ENCODE peak calls at places on chromosomes 6 and 20, in six cellular contexts. V is GDM1; B is NCI-H1436; S is HEK293T; T is stimulated activated CD4-positive, alpha-beta T cell treated with anti-CD3 and anti-CD28 coated beads, Interleukin-4, amount 100 ng/mL, for 48 hours; X is HTR-8/SVneo. K is an unnamed sample.

GRCh38 chr20:63166423-63167020 is 49.4 kb downstream of the YTHDF1 start:
- DNase-seq in V (no peak), B (no peak), X (no peak), T (no peak), S (no peak), K (no peak)

GRCh38 chr6:48087448-48087847 is 23.5 kb downstream of the PTCHD4 start:
- DNase-seq in S (no peak), T (no peak), B (no peak), X (no peak), V (no peak), K (peak; percentile 56)

GRCh38 chr20:19403549-19403948 is 191.1 kb downstream of the SLC24A3 start:
- DNase-seq in S (no peak), T (no peak), B (no peak), V (no peak), X (no peak), K (no peak)

GRCh38 chr6:121260651-121261102 is 73.6 kb downstream of the TBC1D32 start:
- DNase-seq in X (no peak), B (no peak), T (no peak), S (no peak), V (no peak), K (no peak)

GRCh38 chr6:133333852-133334251 is 92.7 kb downstream of the EYA4 start:
- DNase-seq in X (no peak), T (no peak), V (no peak), S (no peak), B (no peak), K (no peak)

GRCh38 chr20:47598911-47599745 is 97.4 kb downstream of the NCOA3 start:
- DNase-seq in V (no peak), X (no peak), B (no peak), T (no peak), S (no peak), K (no peak)

GRCh38 chr20:38764563-38765355 is 16.5 kb downstream of the ACTR5 start:
- DNase-seq in T (peak; percentile 47), V (no peak), X (peak; percentile 73), S (no peak), B (no peak), K (peak; percentile 91)

GRCh38 chr6:106579281-106579680 is 50.0 kb downstream of the RTN4IP1 start:
- DNase-seq in B (no peak), T (no peak), S (no peak), X (no peak), V (no peak), K (no peak)

GRCh38 chr6:127637830-127638229 is 60.9 kb downstream of the C6orf58 start:
- DNase-seq in T (no peak), V (no peak), X (no peak), B (no peak), S (no peak), K (no peak)